ENCODE peak calls at places on chromosomes 7 and 10, in five cellular contexts. Z is BJ; I is brain microvascular endothelial cell; A is NCI-H774; D is activated naive CD4-positive, alpha-beta T cell treated with anti-CD3 and anti-CD28 coated beads, Interleukin-2, amount 10 ng/mL, durations not matched to agents 7 days and 5 days. M is an unnamed sample.

GRCh38 chr7:33806284-33807157 is 98.8 kb upstream of the BMPER start:
- DNase-seq in Z (no peak), I (peak), A (no peak), D (no peak), M (no peak)

GRCh38 chr10:132866601-132867381 is 75.6 kb downstream of the CFAP46 start:
- DNase-seq in Z (no peak), I (no peak), A (no peak), D (peak), M (no peak)

GRCh38 chr7:130365511-130366441 is 14.5 kb upstream of the CPA1 start:
- DNase-seq in Z (peak), I (no peak), A (peak), D (no peak), M (no peak)

GRCh38 chr10:71766717-71767419 is 6.5 kb downstream of the VSIR start:
- DNase-seq in Z (peak), I (peak), A (no peak), D (peak), M (peak)

GRCh38 chr10:21372651-21373410 is 152.7 kb downstream of the SKIDA1 start:
- DNase-seq in Z (peak), I (peak), A (peak), D (peak), M (peak)

GRCh38 chr7:98362517-98362916 is 38.4 kb downstream of the BAIAP2L1 start:
- DNase-seq in Z (no peak), I (no peak), A (no peak), D (no peak), M (no peak)

GRCh38 chr7:33578166-33578565 is 327.2 kb upstream of the BMPER start:
- DNase-seq in Z (no peak), I (no peak), A (no peak), D (no peak), M (no peak)

GRCh38 chr7:111292026-111292430 is 201.1 kb downstream of the LRRN3 start:
- DNase-seq in Z (peak), I (no peak), A (no peak), D (no peak), M (no peak)

GRCh38 chr10:133324198-133324792 is 12.4 kb downstream of the CALY start:
- DNase-seq in Z (no peak), I (peak), A (peak), D (peak), M (peak)

GRCh38 chr10:114031113-114031512 is 12.6 kb upstream of the ADRB1 start:
- DNase-seq in Z (no peak), I (no peak), A (no peak), D (no peak), M (no peak)

GRCh38 chr10:69321865-69322264 is 43.6 kb downstream of the HK1 start:
- DNase-seq in Z (no peak), I (peak), A (no peak), D (no peak), M (no peak)

GRCh38 chr7:22319424-22320403 is 37.2 kb downstream of the RAPGEF5 start:
- DNase-seq in Z (no peak), I (no peak), A (peak), D (no peak), M (no peak)

GRCh38 chr10:43068781-43069515 is 7.9 kb upstream of the RET start:
- DNase-seq in Z (no peak), I (no peak), A (no peak), D (no peak), M (no peak)

GRCh38 chr10:10657139-10657760 is 360.4 kb upstream of the CELF2 start:
- DNase-seq in Z (no peak), I (no peak), A (no peak), D (no peak), M (no peak)

GRCh38 chr10:132932461-132933307 is 9.7 kb downstream of the CFAP46 start:
- DNase-seq in Z (no peak), I (no peak), A (no peak), D (no peak), M (no peak)